ENCODE peak calls at places on chromosomes 12 and 14, in five cellular contexts. One of them, this sample, is unnamed.

GRCh38 chr12:56115329-56115728 is 1.1 kb upstream of the RPL41 start:
- DNase-seq in MM.1S: no peak
- DNase-seq in HCT116: no peak
- DNase-seq in PC-3: peak
- DNase-seq in GM23338: peak
- DNase-seq in this sample: no peak

GRCh38 chr12:39852346-39852745 is 232.7 kb upstream of the ABCD2 start:
- DNase-seq in MM.1S: no peak
- DNase-seq in HCT116: no peak
- DNase-seq in PC-3: no peak
- DNase-seq in GM23338: no peak
- DNase-seq in this sample: no peak

GRCh38 chr12:65522956-65523857 is 244.7 kb downstream of the MSRB3 start:
- DNase-seq in MM.1S: no peak
- DNase-seq in HCT116: no peak
- DNase-seq in PC-3: peak
- DNase-seq in GM23338: no peak
- DNase-seq in this sample: no peak

GRCh38 chr12:56695327-56696101 is 7.4 kb upstream of the PTGES3 start:
- DNase-seq in MM.1S: no peak
- DNase-seq in HCT116: no peak
- DNase-seq in PC-3: no peak
- DNase-seq in GM23338: no peak
- DNase-seq in this sample: no peak

GRCh38 chr14:72744416-72745120 is 149.3 kb downstream of the DPF3 start:
- DNase-seq in MM.1S: no peak
- DNase-seq in HCT116: no peak
- DNase-seq in PC-3: no peak
- DNase-seq in GM23338: no peak
- DNase-seq in this sample: no peak

GRCh38 chr14:76329951-76330350 is 46.0 kb upstream of the ESRRB start:
- DNase-seq in MM.1S: no peak
- DNase-seq in HCT116: no peak
- DNase-seq in PC-3: no peak
- DNase-seq in GM23338: peak
- DNase-seq in this sample: no peak

GRCh38 chr12:13339538-13339937 is 143.0 kb downstream of the EMP1 start:
- DNase-seq in MM.1S: no peak
- DNase-seq in HCT116: peak
- DNase-seq in PC-3: peak
- DNase-seq in GM23338: no peak
- DNase-seq in this sample: no peak

GRCh38 chr14:64113279-64113678 is 180.9 kb downstream of the ESR2 start:
- DNase-seq in MM.1S: peak
- DNase-seq in HCT116: no peak
- DNase-seq in PC-3: peak
- DNase-seq in GM23338: no peak
- DNase-seq in this sample: no peak

GRCh38 chr12:14191612-14192011 is 173.9 kb upstream of the ATF7IP start:
- DNase-seq in MM.1S: no peak
- DNase-seq in HCT116: no peak
- DNase-seq in PC-3: no peak
- DNase-seq in GM23338: no peak
- DNase-seq in this sample: peak

GRCh38 chr12:9098463-9099026 is 17.2 kb downstream of the A2M start:
- DNase-seq in MM.1S: no peak
- DNase-seq in HCT116: no peak
- DNase-seq in PC-3: no peak
- DNase-seq in GM23338: no peak
- DNase-seq in this sample: no peak

GRCh38 chr12:112595415-112595814 is 176.7 kb downstream of the PTPN11 start:
- DNase-seq in MM.1S: no peak
- DNase-seq in HCT116: no peak
- DNase-seq in PC-3: no peak
- DNase-seq in GM23338: no peak
- DNase-seq in this sample: no peak

GRCh38 chr12:79187032-79187431 is 322.5 kb downstream of the SYT1 start:
- DNase-seq in MM.1S: peak
- DNase-seq in HCT116: no peak
- DNase-seq in PC-3: no peak
- DNase-seq in GM23338: no peak
- DNase-seq in this sample: no peak

GRCh38 chr14:78074546-78074945 is 95.6 kb upstream of the NRXN3 start:
- DNase-seq in MM.1S: no peak
- DNase-seq in HCT116: no peak
- DNase-seq in PC-3: no peak
- DNase-seq in GM23338: no peak
- DNase-seq in this sample: no peak

GRCh38 chr12:14630793-14631192 is 63.1 kb upstream of the PLBD1 start:
- DNase-seq in MM.1S: no peak
- DNase-seq in HCT116: no peak
- DNase-seq in PC-3: no peak
- DNase-seq in GM23338: peak
- DNase-seq in this sample: no peak

GRCh38 chr12:67025543-67026114 is 243.5 kb upstream of the CAND1 start:
- DNase-seq in MM.1S: peak
- DNase-seq in HCT116: no peak
- DNase-seq in PC-3: peak
- DNase-seq in GM23338: peak
- DNase-seq in this sample: peak

GRCh38 chr14:90693413-90693812 is 122.8 kb downstream of the TTC7B start:
- DNase-seq in MM.1S: peak
- DNase-seq in HCT116: no peak
- DNase-seq in PC-3: no peak
- DNase-seq in GM23338: no peak
- DNase-seq in this sample: no peak

GRCh38 chr14:64407329-64407728 is 19.2 kb downstream of the MTHFD1 start:
- DNase-seq in MM.1S: no peak
- DNase-seq in HCT116: no peak
- DNase-seq in PC-3: no peak
- DNase-seq in GM23338: no peak
- DNase-seq in this sample: no peak

GRCh38 chr14:101001311-101002069 is 98.0 kb upstream of the RTL1 start:
- DNase-seq in MM.1S: no peak
- DNase-seq in HCT116: no peak
- DNase-seq in PC-3: peak
- DNase-seq in GM23338: no peak
- DNase-seq in this sample: no peak

GRCh38 chr12:56957229-56958052 is at the start of gene RDH16:
- DNase-seq in MM.1S: no peak
- DNase-seq in HCT116: no peak
- DNase-seq in PC-3: peak
- DNase-seq in GM23338: no peak
- DNase-seq in this sample: no peak

GRCh38 chr12:101850199-101850598 is 19.4 kb upstream of the GNPTAB start:
- DNase-seq in MM.1S: no peak
- DNase-seq in HCT116: no peak
- DNase-seq in PC-3: no peak
- DNase-seq in GM23338: no peak
- DNase-seq in this sample: peak

GRCh38 chr12:88781909-88782308 is 201.6 kb upstream of the KITLG start:
- DNase-seq in MM.1S: no peak
- DNase-seq in HCT116: no peak
- DNase-seq in PC-3: no peak
- DNase-seq in GM23338: no peak
- DNase-seq in this sample: no peak

GRCh38 chr12:49487605-49488004 is 51.2 kb upstream of the KCNH3 start:
- DNase-seq in MM.1S: peak
- DNase-seq in HCT116: no peak
- DNase-seq in PC-3: no peak
- DNase-seq in GM23338: no peak
- DNase-seq in this sample: no peak

GRCh38 chr14:65528069-65528468 is 115.5 kb downstream of the FUT8 start:
- DNase-seq in MM.1S: no peak
- DNase-seq in HCT116: no peak
- DNase-seq in PC-3: no peak
- DNase-seq in GM23338: no peak
- DNase-seq in this sample: no peak

GRCh38 chr12:55706840-55707671 is 648 bp downstream of the ITGA7 start:
- DNase-seq in MM.1S: no peak
- DNase-seq in HCT116: no peak
- DNase-seq in PC-3: no peak
- DNase-seq in GM23338: peak
- DNase-seq in this sample: no peak

GRCh38 chr14:90699016-90699415 is 117.2 kb downstream of the TTC7B start:
- DNase-seq in MM.1S: no peak
- DNase-seq in HCT116: no peak
- DNase-seq in PC-3: no peak
- DNase-seq in GM23338: no peak
- DNase-seq in this sample: no peak

GRCh38 chr12:130434560-130434959 is 96.9 kb downstream of the PIWIL1 start:
- DNase-seq in MM.1S: no peak
- DNase-seq in HCT116: no peak
- DNase-seq in PC-3: no peak
- DNase-seq in GM23338: no peak
- DNase-seq in this sample: no peak

GRCh38 chr12:98750511-98750910 is 105.4 kb downstream of the APAF1 start:
- DNase-seq in MM.1S: no peak
- DNase-seq in HCT116: no peak
- DNase-seq in PC-3: no peak
- DNase-seq in GM23338: peak
- DNase-seq in this sample: no peak

GRCh38 chr12:55955800-55956508 is 9.9 kb downstream of the PMEL start:
- DNase-seq in MM.1S: no peak
- DNase-seq in HCT116: peak
- DNase-seq in PC-3: peak
- DNase-seq in GM23338: peak
- DNase-seq in this sample: peak

GRCh38 chr12:113325938-113326337 is 9.0 kb downstream of the SLC8B1 start:
- DNase-seq in MM.1S: no peak
- DNase-seq in HCT116: no peak
- DNase-seq in PC-3: no peak
- DNase-seq in GM23338: no peak
- DNase-seq in this sample: no peak

GRCh38 chr12:116620085-116620734 is 61.0 kb downstream of the MAP1LC3B2 start:
- DNase-seq in MM.1S: no peak
- DNase-seq in HCT116: no peak
- DNase-seq in PC-3: no peak
- DNase-seq in GM23338: no peak
- DNase-seq in this sample: no peak

GRCh38 chr14:87960013-87960787 is 32.8 kb downstream of the GALC start:
- DNase-seq in MM.1S: no peak
- DNase-seq in HCT116: no peak
- DNase-seq in PC-3: no peak
- DNase-seq in GM23338: no peak
- DNase-seq in this sample: no peak

GRCh38 chr14:79293482-79293881 is 917.8 kb downstream of the DIO2 start:
- DNase-seq in MM.1S: no peak
- DNase-seq in HCT116: no peak
- DNase-seq in PC-3: no peak
- DNase-seq in GM23338: no peak
- DNase-seq in this sample: no peak

GRCh38 chr14:100031506-100032281 is 33.5 kb upstream of the EVL start:
- DNase-seq in MM.1S: no peak
- DNase-seq in HCT116: peak
- DNase-seq in PC-3: peak
- DNase-seq in GM23338: no peak
- DNase-seq in this sample: no peak

GRCh38 chr12:103012884-103013283 is 55.4 kb downstream of the ASCL1 start:
- DNase-seq in MM.1S: no peak
- DNase-seq in HCT116: no peak
- DNase-seq in PC-3: no peak
- DNase-seq in GM23338: peak
- DNase-seq in this sample: no peak

GRCh38 chr12:50635857-50636256 is 128.0 kb upstream of the ATF1 start:
- DNase-seq in MM.1S: no peak
- DNase-seq in HCT116: no peak
- DNase-seq in PC-3: no peak
- DNase-seq in GM23338: no peak
- DNase-seq in this sample: no peak

GRCh38 chr12:50633950-50634349 is 129.2 kb downstream of the DIP2B start:
- DNase-seq in MM.1S: no peak
- DNase-seq in HCT116: no peak
- DNase-seq in PC-3: no peak
- DNase-seq in GM23338: no peak
- DNase-seq in this sample: no peak

GRCh38 chr12:50634379-50634778 is 129.5 kb upstream of the ATF1 start:
- DNase-seq in MM.1S: no peak
- DNase-seq in HCT116: no peak
- DNase-seq in PC-3: no peak
- DNase-seq in GM23338: no peak
- DNase-seq in this sample: no peak

GRCh38 chr12:50636505-50636904 is 127.4 kb upstream of the ATF1 start:
- DNase-seq in MM.1S: no peak
- DNase-seq in HCT116: no peak
- DNase-seq in PC-3: no peak
- DNase-seq in GM23338: no peak
- DNase-seq in this sample: no peak

GRCh38 chr12:50635356-50635755 is 128.5 kb upstream of the ATF1 start:
- DNase-seq in MM.1S: no peak
- DNase-seq in HCT116: no peak
- DNase-seq in PC-3: no peak
- DNase-seq in GM23338: no peak
- DNase-seq in this sample: no peak
- H3K4me3 ChIP-seq in MM.1S: no peak
- H3K4me3 ChIP-seq in HCT116: no peak
- H3K4me3 ChIP-seq in PC-3: no peak
- H3K4me3 ChIP-seq in GM23338: no peak
- H3K4me3 ChIP-seq in this sample: no peak

GRCh38 chr12:52903855-52904508 is 894 bp downstream of the KRT8 start:
- DNase-seq in MM.1S: no peak
- DNase-seq in HCT116: no peak
- DNase-seq in PC-3: peak
- DNase-seq in GM23338: peak
- DNase-seq in this sample: no peak
- TF ChIP-seq EZH2phosphoT487 in MM.1S: no peak
- TF ChIP-seq EZH2phosphoT487 in HCT116: no peak
- TF ChIP-seq EZH2phosphoT487 in PC-3: no peak
- TF ChIP-seq EZH2phosphoT487 in GM23338: no peak
- TF ChIP-seq EZH2phosphoT487 in this sample: no peak

DNA sequence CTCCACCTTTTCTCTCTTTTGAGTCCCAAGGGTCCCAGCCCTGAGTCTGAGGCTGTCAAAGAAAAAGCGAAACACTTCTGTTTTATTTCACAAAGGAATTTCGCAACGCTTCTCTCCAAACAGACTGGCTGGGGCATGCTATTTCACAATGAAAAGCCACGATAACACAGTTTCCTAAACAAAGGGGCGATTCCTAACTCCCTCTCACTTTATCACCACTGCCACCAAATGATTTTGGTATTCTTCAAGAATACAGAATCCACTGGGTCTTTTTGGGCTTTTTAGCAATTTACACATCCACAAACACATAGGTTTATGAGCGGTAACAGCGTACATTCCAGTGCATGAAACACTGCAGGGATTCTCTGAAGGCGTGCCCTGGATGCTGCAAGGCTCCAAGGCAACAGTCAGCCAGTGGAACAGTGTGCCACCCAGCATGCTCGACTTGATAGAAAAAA is 161.2 kb downstream of the DAD1 start:
- DNase-seq in MM.1S: no peak
- DNase-seq in HCT116: no peak
- DNase-seq in PC-3: no peak
- DNase-seq in GM23338: peak
- DNase-seq in this sample: no peak
- H3K4me3 ChIP-seq in MM.1S: no peak
- H3K4me3 ChIP-seq in HCT116: no peak
- H3K4me3 ChIP-seq in PC-3: no peak
- H3K4me3 ChIP-seq in GM23338: no peak
- H3K4me3 ChIP-seq in this sample: no peak

GRCh38 chr14:37587438-37587837 is 7.6 kb downstream of the FOXA1 start:
- DNase-seq in MM.1S: no peak
- DNase-seq in HCT116: no peak
- DNase-seq in PC-3: no peak
- DNase-seq in GM23338: no peak
- DNase-seq in this sample: no peak
- TF ChIP-seq EZH2phosphoT487 in MM.1S: no peak
- TF ChIP-seq EZH2phosphoT487 in HCT116: no peak
- TF ChIP-seq EZH2phosphoT487 in PC-3: no peak
- TF ChIP-seq EZH2phosphoT487 in GM23338: no peak
- TF ChIP-seq EZH2phosphoT487 in this sample: no peak